ENCODE peak calls at places on chromosomes 16 and 17, in five cellular contexts. Y, C, O, B and T are unnamed samples.

GRCh38 chr16:68040506-68041288 is 17.6 kb downstream of the DUS2 start:
- DNase-seq in Y (peak; percentile 76), O (peak; percentile 47), C (peak; percentile 82), B (peak; percentile 76), T (peak; percentile 85)

GRCh38 chr17:12180644-12181261 is 160.1 kb downstream of the MAP2K4 start:
- DNase-seq in O (peak; percentile 0), C (peak; percentile 47), Y (no peak), B (peak; percentile 74), T (peak; percentile 29)

GRCh38 chr17:70100983-70101382 is 26.0 kb downstream of the KCNJ16 start:
- DNase-seq in C (no peak), O (no peak), B (peak; percentile 9), Y (no peak), T (no peak)

GRCh38 chr17:73645050-73645871 is 1.0 kb upstream of the SDK2 start:
- DNase-seq in Y (no peak), B (peak; percentile 59), C (no peak), O (no peak), T (no peak)

GRCh38 chr17:30000001-30000754 is 58.7 kb downstream of the EFCAB5 start:
- DNase-seq in B (peak; percentile 27), C (no peak), O (no peak), Y (no peak), T (no peak)

GRCh38 chr16:21071741-21072140 is 78.9 kb downstream of the DNAH3 start:
- DNase-seq in Y (no peak), C (no peak), O (no peak), B (no peak), T (no peak)

GRCh38 chr16:28112908-28113307 is 49.4 kb upstream of the GSG1L start:
- DNase-seq in B (no peak), C (no peak), Y (no peak), O (no peak), T (no peak)

GRCh38 chr16:56450275-56450889 is 750 bp downstream of the NUDT21 start:
- DNase-seq in C (no peak), O (no peak), B (peak; percentile 5), Y (no peak), T (peak; percentile 32)

DNA sequence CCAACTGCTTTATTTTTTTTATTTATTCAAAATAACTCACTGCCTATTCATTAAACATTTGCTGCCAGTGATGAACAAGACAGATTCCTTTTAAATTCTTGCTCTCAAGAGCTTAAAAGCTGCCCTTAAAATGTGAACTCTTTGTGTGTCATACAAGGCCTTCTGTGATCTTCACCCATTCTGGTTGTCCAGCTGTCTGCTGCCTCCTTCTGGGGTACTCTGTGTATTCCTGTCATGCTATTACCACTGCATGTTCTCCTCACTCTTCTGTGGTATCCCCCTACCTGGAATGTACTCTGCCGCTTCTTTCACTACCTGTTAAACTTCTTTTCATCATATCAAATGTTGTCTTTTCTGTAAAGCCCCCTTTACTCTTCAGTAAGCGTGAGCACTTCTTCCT is 165.8 kb downstream of the CHD9 start:
- DNase-seq in Y (no peak), B (peak; percentile 49), O (no peak), C (peak; percentile 20), T (peak; percentile 33)
- TF ChIP-seq CTCF in Y (peak; percentile 53), B (peak; percentile 12), O (peak; percentile 25), C (peak; percentile 53), T (peak; percentile 42)

DNA sequence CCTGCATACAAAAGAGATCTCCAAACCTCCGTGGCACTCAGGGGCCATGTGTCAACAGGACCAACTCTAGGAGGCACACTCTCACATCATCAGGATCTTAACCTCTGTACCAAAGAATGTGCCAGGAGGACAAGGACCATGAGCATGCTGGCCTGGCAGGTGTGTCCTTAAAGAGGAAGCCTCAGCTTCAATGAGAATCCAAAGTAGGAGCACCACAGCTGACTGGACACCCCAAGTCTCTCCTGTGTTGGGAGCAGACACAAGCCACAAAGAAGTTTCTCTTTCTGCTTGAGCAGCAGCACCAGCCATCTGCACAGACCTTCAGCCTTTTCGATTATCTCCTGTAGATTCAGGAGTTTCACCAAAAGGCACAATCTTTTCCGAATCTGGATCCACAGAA is 1734.5 kb downstream of the TP53TG3F start:
- DNase-seq in B (no peak), C (no peak), Y (no peak), O (no peak), T (no peak)
- TF ChIP-seq KDM1A in B (no peak), C (no peak), Y (no peak), O (no peak), T (no peak)

DNA sequence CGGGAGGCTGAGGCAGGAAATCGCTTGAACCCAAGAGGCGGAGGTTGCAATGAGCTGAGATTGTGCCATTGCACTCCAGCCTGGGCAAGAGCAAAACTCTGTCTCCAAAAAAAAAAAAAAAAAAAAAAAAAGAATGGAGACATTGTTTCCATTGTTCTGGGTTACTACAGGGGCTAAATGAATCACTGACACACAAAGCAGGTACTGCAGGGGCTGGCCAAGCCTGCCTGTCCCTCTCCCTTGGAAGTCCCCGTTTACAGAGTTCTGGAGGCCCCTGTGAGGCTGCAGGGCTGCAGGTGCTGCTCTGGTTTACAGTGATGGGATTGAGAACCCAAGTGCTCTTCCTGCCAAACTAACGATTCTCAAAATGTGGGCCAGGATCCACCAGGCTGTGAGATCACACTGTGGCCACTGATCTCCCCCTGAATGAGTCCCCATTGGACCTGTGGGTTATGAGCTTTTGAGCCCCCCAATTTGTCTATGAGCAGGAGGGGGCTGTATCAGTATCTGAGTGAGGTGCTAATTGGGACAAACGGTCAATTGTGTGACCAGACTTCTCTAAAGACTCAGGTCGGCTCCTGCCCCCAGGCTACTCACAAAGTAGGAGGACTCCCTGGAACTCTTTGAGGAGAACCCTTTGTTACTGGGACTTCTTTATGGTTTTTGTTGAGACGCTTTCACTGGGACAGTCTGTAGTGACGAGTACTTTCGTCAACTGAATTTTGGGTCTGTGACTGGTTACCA is 39.0 kb downstream of the DNAH17 start:
- DNase-seq in Y (no peak), C (peak; percentile 82), O (no peak), B (no peak), T (no peak)
- TF ChIP-seq CTCF in Y (no peak), C (no peak), O (no peak), B (no peak), T (no peak)

DNA sequence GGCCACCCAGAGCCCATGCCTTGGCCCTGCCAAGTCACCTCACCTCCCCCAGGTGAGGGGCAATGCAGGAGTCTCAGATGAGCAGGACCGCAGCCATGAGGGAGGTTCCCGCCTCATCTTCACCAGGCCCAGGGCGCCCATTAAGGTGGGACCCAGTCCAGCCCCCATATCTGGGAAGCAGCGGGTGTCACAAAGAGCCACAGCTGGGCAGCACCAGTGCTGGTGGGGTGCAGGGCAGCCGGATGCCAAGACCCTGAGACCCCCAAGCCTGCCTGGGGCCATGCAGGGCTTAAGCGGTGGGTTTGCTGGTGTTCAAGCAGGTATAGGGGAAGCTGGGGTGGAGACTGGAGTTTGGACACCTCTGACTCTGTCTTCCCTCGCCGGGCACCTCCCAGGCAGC is 237.8 kb upstream of the GSE1 start:
- DNase-seq in B (no peak), C (no peak), Y (no peak), O (no peak), T (no peak)
- TF ChIP-seq KDM1A in B (no peak), C (no peak), Y (no peak), O (no peak), T (no peak)

GRCh38 chr17:19315104-19315503 is 47.4 kb downstream of the B9D1 start:
- DNase-seq in C (no peak), B (no peak), O (no peak), Y (no peak), T (no peak)

GRCh38 chr17:19316756-19317358 is 45.7 kb downstream of the B9D1 start:
- DNase-seq in B (no peak), Y (no peak), C (no peak), O (no peak), T (no peak)

GRCh38 chr17:19319771-19320505 is 42.6 kb downstream of the B9D1 start:
- DNase-seq in C (no peak), O (no peak), Y (no peak), B (no peak), T (no peak)

GRCh38 chr17:19318611-19319010 is 43.9 kb downstream of the B9D1 start:
- DNase-seq in C (no peak), O (no peak), Y (no peak), B (no peak), T (no peak)

GRCh38 chr17:19317359-19318095 is 45.0 kb downstream of the B9D1 start:
- DNase-seq in B (peak; percentile 60), Y (peak; percentile 74), C (peak; percentile 89), O (no peak), T (peak; percentile 73)
- TF ChIP-seq CTCF in B (peak; percentile 16), Y (peak; percentile 56), C (peak; percentile 97), O (peak; percentile 16), T (peak; percentile 75)